ENCODE peak calls at places on chromosomes 1 and 21, in ten cellular contexts. One of them, this sample, is unnamed.

GRCh38 chr1:183881387-183882084 is 76.6 kb downstream of the RGL1 start:
- DNase-seq in IMR-90: peak; percentile 86
- DNase-seq in HAP-1: peak; percentile 19
- DNase-seq in GM20000: no peak
- DNase-seq in NCI-H345: peak; percentile 75
- DNase-seq in COR-L47: peak; percentile 13
- DNase-seq in activated CD4-positive, alpha-beta T cell treated with anti-CD3 and anti-CD28 coated beads, Interleukin-2, amount 50 U/mL, for 1 hour: no peak
- DNase-seq in stimulated activated naive CD4-positive, alpha-beta T cell treated with Interleukin-2 at 50 U/mL for 16 hours: no peak
- DNase-seq in HTR-8/SVneo: peak; percentile 80
- DNase-seq in activated T-cell treated with anti-CD3 and anti-CD28 coated beads for 1 hour: no peak
- DNase-seq in this sample: peak; percentile 75

GRCh38 chr1:16007671-16008341 is 3.8 kb downstream of the SRARP start:
- DNase-seq in COR-L47: no peak
- DNase-seq in HAP-1: no peak
- DNase-seq in HTR-8/SVneo: no peak
- DNase-seq in activated CD4-positive, alpha-beta T cell treated with anti-CD3 and anti-CD28 coated beads, Interleukin-2, amount 50 U/mL, for 1 hour: no peak
- DNase-seq in activated T-cell treated with anti-CD3 and anti-CD28 coated beads for 1 hour: no peak
- DNase-seq in stimulated activated naive CD4-positive, alpha-beta T cell treated with Interleukin-2 at 50 U/mL for 16 hours: no peak
- DNase-seq in NCI-H345: no peak
- DNase-seq in IMR-90: no peak
- DNase-seq in GM20000: no peak
- DNase-seq in this sample: no peak

GRCh38 chr1:42831273-42831672 is 14.1 kb upstream of the SVBP start:
- DNase-seq in HTR-8/SVneo: no peak
- DNase-seq in COR-L47: no peak
- DNase-seq in GM20000: no peak
- DNase-seq in HAP-1: no peak
- DNase-seq in IMR-90: no peak
- DNase-seq in activated CD4-positive, alpha-beta T cell treated with anti-CD3 and anti-CD28 coated beads, Interleukin-2, amount 50 U/mL, for 1 hour: no peak
- DNase-seq in NCI-H345: no peak
- DNase-seq in stimulated activated naive CD4-positive, alpha-beta T cell treated with Interleukin-2 at 50 U/mL for 16 hours: no peak
- DNase-seq in activated T-cell treated with anti-CD3 and anti-CD28 coated beads for 1 hour: no peak
- DNase-seq in this sample: no peak

GRCh38 chr1:227729881-227730629 is 5.0 kb downstream of the JMJD4 start:
- DNase-seq in IMR-90: peak; percentile 64
- DNase-seq in HTR-8/SVneo: peak; percentile 64
- DNase-seq in HAP-1: peak; percentile 72
- DNase-seq in COR-L47: no peak
- DNase-seq in stimulated activated naive CD4-positive, alpha-beta T cell treated with Interleukin-2 at 50 U/mL for 16 hours: peak; percentile 28
- DNase-seq in GM20000: peak; percentile 77
- DNase-seq in activated T-cell treated with anti-CD3 and anti-CD28 coated beads for 1 hour: no peak
- DNase-seq in NCI-H345: peak; percentile 31
- DNase-seq in activated CD4-positive, alpha-beta T cell treated with anti-CD3 and anti-CD28 coated beads, Interleukin-2, amount 50 U/mL, for 1 hour: peak; percentile 38
- DNase-seq in this sample: no peak

GRCh38 chr1:114854693-114855320 is at the start of gene SYCP1:
- DNase-seq in IMR-90: no peak
- DNase-seq in activated CD4-positive, alpha-beta T cell treated with anti-CD3 and anti-CD28 coated beads, Interleukin-2, amount 50 U/mL, for 1 hour: no peak
- DNase-seq in HAP-1: no peak
- DNase-seq in activated T-cell treated with anti-CD3 and anti-CD28 coated beads for 1 hour: no peak
- DNase-seq in HTR-8/SVneo: no peak
- DNase-seq in NCI-H345: no peak
- DNase-seq in GM20000: no peak
- DNase-seq in COR-L47: no peak
- DNase-seq in stimulated activated naive CD4-positive, alpha-beta T cell treated with Interleukin-2 at 50 U/mL for 16 hours: no peak
- DNase-seq in this sample: no peak

GRCh38 chr1:167766538-167766937 is 44.8 kb downstream of the MPZL1 start:
- DNase-seq in GM20000: no peak
- DNase-seq in HTR-8/SVneo: no peak
- DNase-seq in stimulated activated naive CD4-positive, alpha-beta T cell treated with Interleukin-2 at 50 U/mL for 16 hours: no peak
- DNase-seq in NCI-H345: no peak
- DNase-seq in IMR-90: no peak
- DNase-seq in HAP-1: no peak
- DNase-seq in activated T-cell treated with anti-CD3 and anti-CD28 coated beads for 1 hour: no peak
- DNase-seq in activated CD4-positive, alpha-beta T cell treated with anti-CD3 and anti-CD28 coated beads, Interleukin-2, amount 50 U/mL, for 1 hour: no peak
- DNase-seq in COR-L47: no peak
- DNase-seq in this sample: no peak

GRCh38 chr1:213675043-213675442 is 312.7 kb upstream of the PROX1 start:
- DNase-seq in HAP-1: no peak
- DNase-seq in activated T-cell treated with anti-CD3 and anti-CD28 coated beads for 1 hour: no peak
- DNase-seq in activated CD4-positive, alpha-beta T cell treated with anti-CD3 and anti-CD28 coated beads, Interleukin-2, amount 50 U/mL, for 1 hour: no peak
- DNase-seq in GM20000: no peak
- DNase-seq in HTR-8/SVneo: no peak
- DNase-seq in NCI-H345: no peak
- DNase-seq in stimulated activated naive CD4-positive, alpha-beta T cell treated with Interleukin-2 at 50 U/mL for 16 hours: no peak
- DNase-seq in COR-L47: no peak
- DNase-seq in IMR-90: no peak
- DNase-seq in this sample: no peak

GRCh38 chr1:234658143-234658542 is 48.2 kb upstream of the IRF2BP2 start:
- DNase-seq in IMR-90: peak; percentile 73
- DNase-seq in NCI-H345: no peak
- DNase-seq in HTR-8/SVneo: no peak
- DNase-seq in COR-L47: no peak
- DNase-seq in activated T-cell treated with anti-CD3 and anti-CD28 coated beads for 1 hour: no peak
- DNase-seq in HAP-1: no peak
- DNase-seq in activated CD4-positive, alpha-beta T cell treated with anti-CD3 and anti-CD28 coated beads, Interleukin-2, amount 50 U/mL, for 1 hour: no peak
- DNase-seq in stimulated activated naive CD4-positive, alpha-beta T cell treated with Interleukin-2 at 50 U/mL for 16 hours: no peak
- DNase-seq in GM20000: no peak
- DNase-seq in this sample: no peak

GRCh38 chr21:29102791-29103257 is 27.6 kb upstream of the MAP3K7CL start:
- DNase-seq in stimulated activated naive CD4-positive, alpha-beta T cell treated with Interleukin-2 at 50 U/mL for 16 hours: no peak
- DNase-seq in IMR-90: peak; percentile 61
- DNase-seq in COR-L47: no peak
- DNase-seq in GM20000: no peak
- DNase-seq in activated CD4-positive, alpha-beta T cell treated with anti-CD3 and anti-CD28 coated beads, Interleukin-2, amount 50 U/mL, for 1 hour: no peak
- DNase-seq in NCI-H345: no peak
- DNase-seq in HAP-1: no peak
- DNase-seq in activated T-cell treated with anti-CD3 and anti-CD28 coated beads for 1 hour: no peak
- DNase-seq in HTR-8/SVneo: no peak
- DNase-seq in this sample: no peak

GRCh38 chr1:41612953-41613352 is 128.5 kb upstream of the EDN2 start:
- DNase-seq in activated T-cell treated with anti-CD3 and anti-CD28 coated beads for 1 hour: no peak
- DNase-seq in NCI-H345: no peak
- DNase-seq in stimulated activated naive CD4-positive, alpha-beta T cell treated with Interleukin-2 at 50 U/mL for 16 hours: no peak
- DNase-seq in HAP-1: no peak
- DNase-seq in GM20000: no peak
- DNase-seq in activated CD4-positive, alpha-beta T cell treated with anti-CD3 and anti-CD28 coated beads, Interleukin-2, amount 50 U/mL, for 1 hour: no peak
- DNase-seq in IMR-90: no peak
- DNase-seq in HTR-8/SVneo: no peak
- DNase-seq in COR-L47: no peak
- DNase-seq in this sample: no peak